ENCODE peak calls at places on chromosomes 4 and X, in seven cellular contexts. X, K, T, Y, L, G and O are unnamed samples.

GRCh38 chr4:133559987-133560386 is 410.9 kb downstream of the PCDH10 start:
- DNase-seq in G (no peak), K (no peak), X (no peak), T (no peak), L (no peak), Y (no peak), O (no peak)

GRCh38 chr4:128357286-128357685 is 69.7 kb upstream of the PGRMC2 start:
- DNase-seq in K (no peak), X (no peak), Y (no peak), G (no peak), T (no peak), L (no peak), O (no peak)

GRCh38 chr4:159390648-159391047 is 287.8 kb downstream of the RAPGEF2 start:
- DNase-seq in L (no peak), K (no peak), T (peak), X (no peak), G (no peak), Y (no peak), O (no peak)

GRCh38 chrX:150365953-150366911 is 3.1 kb downstream of the MAMLD1 start:
- DNase-seq in G (no peak), K (no peak), L (no peak), Y (peak), X (peak), T (no peak), O (no peak)

GRCh38 chr4:22003878-22004277 is 55.3 kb upstream of the KCNIP4 start:
- DNase-seq in L (no peak), Y (peak), X (peak), K (no peak), G (no peak), T (no peak), O (no peak)

GRCh38 chr4:76212301-76212700 is 1.3 kb downstream of the SCARB2 start:
- DNase-seq in K (no peak), X (no peak), T (no peak), G (no peak), L (no peak), Y (no peak), O (no peak)

GRCh38 chr4:123505077-123505456 is 108.5 kb downstream of the SPRY1 start:
- DNase-seq in L (no peak), G (no peak), K (peak), X (peak), T (no peak), Y (peak), O (no peak)

GRCh38 chrX:150761819-150762216 is 68.6 kb downstream of the MTMR1 start:
- DNase-seq in Y (no peak), G (no peak), X (no peak), T (no peak), L (no peak), K (no peak), O (no peak)

GRCh38 chr4:65450899-65451298 is 219.4 kb downstream of the EPHA5 start:
- DNase-seq in X (no peak), K (no peak), T (no peak), L (no peak), Y (no peak), G (no peak), O (no peak)

GRCh38 chr4:74821541-74821940 is 27.2 kb upstream of the BTC start:
- DNase-seq in Y (no peak), X (peak), T (no peak), L (no peak), K (no peak), G (no peak), O (no peak)

GRCh38 chrX:134948333-134949241 is 42.2 kb upstream of the SMIM10 start:
- DNase-seq in K (no peak), L (no peak), G (no peak), Y (no peak), T (peak), X (peak), O (no peak)